ENCODE peak calls at places on chromosomes 13 and 19, in five cellular contexts. R, T, K, S and E are unnamed samples.

GRCh38 chr13:105774739-105775460 is 760.6 kb downstream of the EFNB2 start:
- DNase-seq in R (no peak), S (no peak), K (no peak), T (no peak), E (no peak)

GRCh38 chr13:108069521-108070210 is 145.7 kb downstream of the LIG4 start:
- DNase-seq in S (no peak), R (no peak), T (no peak), K (no peak), E (no peak)

GRCh38 chr19:4154571-4155312 is 1.3 kb downstream of the CREB3L3 start:
- DNase-seq in S (no peak), K (no peak), T (no peak), R (no peak), E (no peak)

GRCh38 chr19:36750066-36750691 is 22.4 kb downstream of the ZNF850 start:
- DNase-seq in T (no peak), K (no peak), R (no peak), S (no peak), E (no peak)

GRCh38 chr13:33639640-33640080 is 178.3 kb upstream of the RFC3 start:
- DNase-seq in S (no peak), R (peak), K (peak), T (peak), E (no peak)

GRCh38 chr19:52786078-52786463 is 520 bp downstream of the ZNF600 start:
- DNase-seq in T (no peak), K (no peak), S (no peak), R (peak), E (no peak)

GRCh38 chr19:30666301-30666803 is 294.2 kb downstream of the ZNF536 start:
- DNase-seq in S (no peak), K (peak), R (peak), T (peak), E (no peak)

GRCh38 chr19:49570997-49571676 is 9.2 kb downstream of the NOSIP start:
- DNase-seq in K (no peak), T (no peak), S (no peak), R (peak), E (no peak)

GRCh38 chr19:40604647-40605200 is 3.6 kb downstream of the LTBP4 start:
- DNase-seq in T (no peak), R (no peak), K (no peak), S (no peak), E (no peak)

GRCh38 chr13:102002271-102002670 is 399.6 kb downstream of the FGF14 start:
- DNase-seq in K (no peak), S (no peak), T (no peak), R (no peak), E (no peak)

GRCh38 chr19:48745208-48745995 is 1.3 kb downstream of the IZUMO1 start:
- DNase-seq in S (no peak), K (peak), R (peak), T (no peak), E (no peak)

GRCh38 chr13:28540612-28541011 is 45.7 kb upstream of the FLT1 start:
- DNase-seq in R (no peak), K (no peak), S (no peak), T (no peak), E (no peak)

GRCh38 chr13:29550589-29550988 is 44.9 kb downstream of the SLC7A1 start:
- DNase-seq in S (no peak), T (no peak), K (no peak), R (no peak), E (no peak)

GRCh38 chr19:39915848-39916215 is 18.6 kb downstream of the FCGBP start:
- DNase-seq in S (no peak), T (no peak), R (peak), K (no peak), E (no peak)

GRCh38 chr13:35648109-35648508 is 171.6 kb upstream of the MAB21L1 start:
- DNase-seq in T (no peak), K (no peak), R (peak), S (no peak), E (no peak)

GRCh38 chr19:29809795-29810503 is 1.8 kb upstream of the CCNE1 start:
- DNase-seq in S (no peak), T (no peak), R (no peak), K (no peak), E (no peak)

GRCh38 chr13:111658150-111659100 is 338.0 kb downstream of the TEX29 start:
- DNase-seq in T (no peak), R (no peak), K (no peak), S (no peak), E (no peak)